ENCODE peak calls at places on chromosomes 5 and 9, in eight cellular contexts. One of them, this sample, is unnamed.

GRCh38 chr9:37943329-37944265 is 39.7 kb upstream of the SLC25A51 start:
- DNase-seq in A549: no peak
- DNase-seq in LNCaP clone FGC: no peak
- DNase-seq in fibroblast of mammary gland: peak; percentile 91
- DNase-seq in fibroblast of lung: peak; percentile 90
- DNase-seq in naive thymus-derived CD4-positive, alpha-beta T cell: no peak
- DNase-seq in Caco-2: peak; percentile 80
- DNase-seq in H1: no peak
- DNase-seq in this sample: peak; percentile 83

GRCh38 chr5:180070726-180071417 is 687 bp downstream of the RNF130 start:
- DNase-seq in LNCaP clone FGC: no peak
- DNase-seq in H1: no peak
- DNase-seq in fibroblast of mammary gland: peak; percentile 53
- DNase-seq in A549: peak; percentile 48
- DNase-seq in naive thymus-derived CD4-positive, alpha-beta T cell: peak; percentile 15
- DNase-seq in Caco-2: no peak
- DNase-seq in fibroblast of lung: peak; percentile 62
- DNase-seq in this sample: peak; percentile 57

GRCh38 chr5:143880178-143880577 is 68.2 kb downstream of the HMHB1 start:
- DNase-seq in H1: no peak
- DNase-seq in naive thymus-derived CD4-positive, alpha-beta T cell: no peak
- DNase-seq in fibroblast of mammary gland: no peak
- DNase-seq in LNCaP clone FGC: no peak
- DNase-seq in fibroblast of lung: no peak
- DNase-seq in A549: no peak
- DNase-seq in Caco-2: no peak
- DNase-seq in this sample: no peak

GRCh38 chr5:79590395-79590999 is 21.7 kb upstream of the TENT2 start:
- DNase-seq in fibroblast of lung: no peak
- DNase-seq in Caco-2: no peak
- DNase-seq in fibroblast of mammary gland: no peak
- DNase-seq in A549: no peak
- DNase-seq in naive thymus-derived CD4-positive, alpha-beta T cell: no peak
- DNase-seq in LNCaP clone FGC: no peak
- DNase-seq in H1: no peak
- DNase-seq in this sample: no peak

GRCh38 chr5:95771109-95771708 is 40.1 kb downstream of the RHOBTB3 start:
- DNase-seq in fibroblast of lung: no peak
- DNase-seq in H1: no peak
- DNase-seq in fibroblast of mammary gland: no peak
- DNase-seq in naive thymus-derived CD4-positive, alpha-beta T cell: no peak
- DNase-seq in Caco-2: no peak
- DNase-seq in LNCaP clone FGC: no peak
- DNase-seq in A549: no peak
- DNase-seq in this sample: peak; percentile 40

GRCh38 chr5:8650197-8650596 is 781.2 kb downstream of the MTRR start:
- DNase-seq in fibroblast of lung: no peak
- DNase-seq in H1: no peak
- DNase-seq in Caco-2: no peak
- DNase-seq in LNCaP clone FGC: no peak
- DNase-seq in naive thymus-derived CD4-positive, alpha-beta T cell: no peak
- DNase-seq in fibroblast of mammary gland: no peak
- DNase-seq in A549: no peak
- DNase-seq in this sample: no peak

GRCh38 chr5:81393430-81393782 is 528 bp downstream of the ACOT12 start:
- DNase-seq in A549: no peak
- DNase-seq in naive thymus-derived CD4-positive, alpha-beta T cell: no peak
- DNase-seq in Caco-2: no peak
- DNase-seq in fibroblast of lung: no peak
- DNase-seq in LNCaP clone FGC: no peak
- DNase-seq in fibroblast of mammary gland: no peak
- DNase-seq in H1: no peak
- DNase-seq in this sample: no peak

GRCh38 chr9:114666841-114667240 is 9.2 kb upstream of the TEX53 start:
- DNase-seq in LNCaP clone FGC: no peak
- DNase-seq in naive thymus-derived CD4-positive, alpha-beta T cell: no peak
- DNase-seq in Caco-2: no peak
- DNase-seq in fibroblast of mammary gland: no peak
- DNase-seq in fibroblast of lung: no peak
- DNase-seq in H1: no peak
- DNase-seq in A549: no peak
- DNase-seq in this sample: no peak

GRCh38 chr5:93886917-93887361 is 145.5 kb upstream of the POU5F2 start:
- DNase-seq in naive thymus-derived CD4-positive, alpha-beta T cell: no peak
- DNase-seq in H1: no peak
- DNase-seq in fibroblast of lung: peak; percentile 58
- DNase-seq in fibroblast of mammary gland: peak; percentile 23
- DNase-seq in LNCaP clone FGC: no peak
- DNase-seq in A549: no peak
- DNase-seq in Caco-2: no peak
- DNase-seq in this sample: peak; percentile 33

GRCh38 chr5:82045526-82046267 is 73.9 kb downstream of the ATG10 start:
- DNase-seq in H1: no peak
- DNase-seq in LNCaP clone FGC: no peak
- DNase-seq in A549: no peak
- DNase-seq in fibroblast of lung: peak; percentile 72
- DNase-seq in fibroblast of mammary gland: peak; percentile 70
- DNase-seq in Caco-2: no peak
- DNase-seq in naive thymus-derived CD4-positive, alpha-beta T cell: no peak
- DNase-seq in this sample: peak; percentile 20

GRCh38 chr5:14209222-14209822 is 66.2 kb downstream of the TRIO start:
- DNase-seq in fibroblast of mammary gland: no peak
- DNase-seq in A549: no peak
- DNase-seq in naive thymus-derived CD4-positive, alpha-beta T cell: no peak
- DNase-seq in H1: no peak
- DNase-seq in fibroblast of lung: no peak
- DNase-seq in Caco-2: no peak
- DNase-seq in LNCaP clone FGC: no peak
- DNase-seq in this sample: no peak

GRCh38 chr9:109568568-109569210 is 70.6 kb upstream of the PTPN3 start:
- DNase-seq in fibroblast of mammary gland: no peak
- DNase-seq in fibroblast of lung: no peak
- DNase-seq in naive thymus-derived CD4-positive, alpha-beta T cell: no peak
- DNase-seq in A549: no peak
- DNase-seq in H1: no peak
- DNase-seq in Caco-2: no peak
- DNase-seq in LNCaP clone FGC: no peak
- DNase-seq in this sample: no peak

GRCh38 chr5:173453167-173453566 is 125.0 kb upstream of the STC2 start:
- DNase-seq in H1: no peak
- DNase-seq in fibroblast of lung: no peak
- DNase-seq in fibroblast of mammary gland: no peak
- DNase-seq in A549: peak; percentile 33
- DNase-seq in naive thymus-derived CD4-positive, alpha-beta T cell: no peak
- DNase-seq in Caco-2: no peak
- DNase-seq in LNCaP clone FGC: peak; percentile 19
- DNase-seq in this sample: no peak

GRCh38 chr5:142087920-142088679 is 20.5 kb upstream of the NDFIP1 start:
- DNase-seq in fibroblast of mammary gland: no peak
- DNase-seq in LNCaP clone FGC: no peak
- DNase-seq in Caco-2: no peak
- DNase-seq in naive thymus-derived CD4-positive, alpha-beta T cell: no peak
- DNase-seq in A549: no peak
- DNase-seq in H1: no peak
- DNase-seq in fibroblast of lung: no peak
- DNase-seq in this sample: no peak

GRCh38 chr5:131384616-131385214 is 120.9 kb downstream of the CDC42SE2 start:
- DNase-seq in Caco-2: no peak
- DNase-seq in LNCaP clone FGC: no peak
- DNase-seq in fibroblast of mammary gland: peak; percentile 28
- DNase-seq in naive thymus-derived CD4-positive, alpha-beta T cell: no peak
- DNase-seq in fibroblast of lung: no peak
- DNase-seq in H1: no peak
- DNase-seq in A549: no peak
- DNase-seq in this sample: no peak

GRCh38 chr5:64939772-64940510 is 171.2 kb downstream of the CWC27 start:
- DNase-seq in LNCaP clone FGC: no peak
- DNase-seq in fibroblast of mammary gland: peak; percentile 62
- DNase-seq in fibroblast of lung: peak; percentile 79
- DNase-seq in Caco-2: peak; percentile 38
- DNase-seq in A549: peak; percentile 56
- DNase-seq in naive thymus-derived CD4-positive, alpha-beta T cell: no peak
- DNase-seq in H1: no peak
- DNase-seq in this sample: peak; percentile 75
- H3K4me3 ChIP-seq in LNCaP clone FGC: no peak overlapping the region
- H3K4me3 ChIP-seq in fibroblast of mammary gland: no peak overlapping the region
- H3K4me3 ChIP-seq in fibroblast of lung: no peak overlapping the region
- H3K4me3 ChIP-seq in Caco-2: no peak overlapping the region
- H3K4me3 ChIP-seq in A549: peak overlapping the region; percentile 35
- H3K4me3 ChIP-seq in naive thymus-derived CD4-positive, alpha-beta T cell: no peak overlapping the region
- H3K4me3 ChIP-seq in H1: no peak overlapping the region
- H3K4me3 ChIP-seq in this sample: peak overlapping the region; percentile 23

GRCh38 chr9:133054194-133054890 is 7.4 kb upstream of the CEL start:
- DNase-seq in Caco-2: no peak
- DNase-seq in A549: no peak
- DNase-seq in naive thymus-derived CD4-positive, alpha-beta T cell: no peak
- DNase-seq in fibroblast of lung: no peak
- DNase-seq in H1: no peak
- DNase-seq in LNCaP clone FGC: no peak
- DNase-seq in fibroblast of mammary gland: no peak
- DNase-seq in this sample: no peak

GRCh38 chr9:133057006-133057405 is 4.8 kb upstream of the CEL start:
- DNase-seq in fibroblast of lung: no peak
- DNase-seq in Caco-2: no peak
- DNase-seq in H1: no peak
- DNase-seq in LNCaP clone FGC: no peak
- DNase-seq in A549: no peak
- DNase-seq in fibroblast of mammary gland: no peak
- DNase-seq in naive thymus-derived CD4-positive, alpha-beta T cell: peak; percentile 37
- DNase-seq in this sample: no peak

GRCh38 chr9:133055788-133056420 is 5.9 kb upstream of the CEL start:
- DNase-seq in fibroblast of mammary gland: no peak
- DNase-seq in H1: no peak
- DNase-seq in Caco-2: no peak
- DNase-seq in naive thymus-derived CD4-positive, alpha-beta T cell: no peak
- DNase-seq in A549: no peak
- DNase-seq in LNCaP clone FGC: no peak
- DNase-seq in fibroblast of lung: no peak
- DNase-seq in this sample: no peak

GRCh38 chr9:133056533-133056932 is 5.2 kb upstream of the CEL start:
- DNase-seq in LNCaP clone FGC: no peak
- DNase-seq in fibroblast of lung: no peak
- DNase-seq in H1: no peak
- DNase-seq in Caco-2: no peak
- DNase-seq in fibroblast of mammary gland: no peak
- DNase-seq in A549: no peak
- DNase-seq in naive thymus-derived CD4-positive, alpha-beta T cell: no peak
- DNase-seq in this sample: no peak

DNA sequence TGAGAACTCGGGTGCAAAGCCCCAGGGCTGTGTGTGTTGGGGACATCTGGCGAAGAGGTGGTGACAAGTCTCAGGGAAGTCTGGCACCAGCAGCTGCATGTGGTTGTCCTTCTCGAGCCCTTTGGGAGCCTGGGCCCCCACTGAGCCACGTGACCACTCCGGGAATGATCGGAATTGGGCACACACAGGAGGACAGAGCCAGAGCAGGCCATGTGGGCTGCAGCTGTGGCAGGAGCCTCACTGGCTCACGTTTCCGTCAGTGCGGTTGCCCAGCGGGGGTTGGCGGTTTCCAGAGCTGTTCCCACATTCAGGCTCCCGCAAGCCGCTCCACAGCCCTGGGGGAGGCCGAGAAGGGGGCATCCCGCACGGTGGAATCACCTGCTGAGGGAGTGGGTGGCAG is 6.8 kb upstream of the CEL start:
- DNase-seq in A549: no peak
- DNase-seq in fibroblast of lung: peak; percentile 8
- DNase-seq in H1: no peak
- DNase-seq in naive thymus-derived CD4-positive, alpha-beta T cell: no peak
- DNase-seq in Caco-2: no peak
- DNase-seq in fibroblast of mammary gland: peak; percentile 19
- DNase-seq in LNCaP clone FGC: no peak
- DNase-seq in this sample: peak; percentile 72
- H3K4me3 ChIP-seq in A549: no peak overlapping the region
- H3K4me3 ChIP-seq in fibroblast of lung: no peak overlapping the region
- H3K4me3 ChIP-seq in H1: no peak overlapping the region
- H3K4me3 ChIP-seq in naive thymus-derived CD4-positive, alpha-beta T cell: no peak overlapping the region
- H3K4me3 ChIP-seq in Caco-2: no peak overlapping the region
- H3K4me3 ChIP-seq in fibroblast of mammary gland: no peak overlapping the region
- H3K4me3 ChIP-seq in LNCaP clone FGC: no peak overlapping the region
- H3K4me3 ChIP-seq in this sample: no peak overlapping the region

DNA sequence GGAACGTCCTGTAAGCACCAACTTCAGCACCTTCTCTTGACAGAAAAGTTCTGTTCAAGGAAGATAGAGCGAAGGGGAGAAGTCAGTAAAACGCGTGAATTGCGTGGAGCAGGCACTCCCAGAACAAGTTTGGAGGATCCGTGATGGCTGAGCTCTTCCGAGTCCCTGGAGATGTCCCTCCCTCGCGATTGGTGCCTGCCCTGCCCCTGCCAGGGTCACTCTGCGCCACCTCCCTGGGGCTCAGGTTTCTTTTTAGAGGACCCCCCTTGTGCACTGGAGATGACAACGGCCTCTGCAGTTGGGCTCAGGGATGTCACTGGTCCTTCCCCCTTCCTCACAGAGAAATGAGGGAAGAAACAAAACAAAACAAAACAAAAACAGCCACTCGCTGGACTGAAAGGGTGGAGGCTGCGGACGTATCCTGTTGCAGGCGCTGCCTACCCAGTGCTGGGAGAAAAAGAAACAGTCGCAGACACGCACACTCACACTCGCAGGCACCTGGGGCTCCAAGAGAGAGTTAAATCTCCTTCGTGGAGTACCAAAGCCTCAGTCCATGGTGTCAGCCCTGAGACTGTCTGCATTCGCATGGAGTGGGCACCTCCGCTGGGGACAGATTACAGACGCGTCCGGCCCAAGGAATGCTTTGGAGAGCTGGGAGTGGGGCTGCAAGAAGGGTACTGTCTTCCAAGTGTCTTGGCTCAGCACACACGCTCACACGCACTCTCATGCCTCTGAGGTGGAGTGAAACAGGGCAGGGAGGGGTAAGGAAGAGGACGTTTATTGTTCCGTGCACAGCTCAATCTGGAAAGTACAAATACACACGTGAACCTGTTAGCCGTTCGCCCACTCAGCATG is 512.6 kb downstream of the SLCO4C1 start:
- DNase-seq in H1: no peak
- DNase-seq in naive thymus-derived CD4-positive, alpha-beta T cell: no peak
- DNase-seq in A549: no peak
- DNase-seq in fibroblast of lung: peak; percentile 0
- DNase-seq in LNCaP clone FGC: no peak
- DNase-seq in Caco-2: no peak
- DNase-seq in fibroblast of mammary gland: no peak
- DNase-seq in this sample: no peak
- H3K4me3 ChIP-seq in H1: no peak overlapping the region
- H3K4me3 ChIP-seq in naive thymus-derived CD4-positive, alpha-beta T cell: no peak overlapping the region
- H3K4me3 ChIP-seq in A549: peak overlapping the region; percentile 26
- H3K4me3 ChIP-seq in fibroblast of lung: peak overlapping the region; percentile 53
- H3K4me3 ChIP-seq in LNCaP clone FGC: peak overlapping the region; percentile 17
- H3K4me3 ChIP-seq in Caco-2: no peak overlapping the region
- H3K4me3 ChIP-seq in fibroblast of mammary gland: no peak overlapping the region
- H3K4me3 ChIP-seq in this sample: no peak overlapping the region

DNA sequence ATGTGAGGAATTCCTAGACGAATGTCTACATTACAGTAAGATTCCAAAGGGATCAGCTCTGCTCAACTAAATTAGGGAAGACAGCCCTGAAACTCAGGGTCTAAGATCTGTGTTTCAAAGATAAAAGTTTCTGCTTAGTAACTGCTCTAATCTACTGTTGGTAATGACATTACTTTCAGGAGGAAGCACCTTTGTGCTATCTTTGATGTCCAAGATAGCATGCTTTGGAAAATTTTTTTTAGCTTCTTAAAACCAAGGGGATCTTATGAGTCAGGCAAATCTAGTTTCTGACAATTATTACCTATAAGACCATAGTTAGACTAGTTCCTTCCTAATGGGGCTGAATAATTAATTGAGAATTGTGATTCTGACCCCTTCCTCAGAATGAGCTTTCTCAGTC is 11.0 kb upstream of the HK3 start:
- DNase-seq in fibroblast of lung: no peak
- DNase-seq in fibroblast of mammary gland: no peak
- DNase-seq in A549: no peak
- DNase-seq in naive thymus-derived CD4-positive, alpha-beta T cell: no peak
- DNase-seq in LNCaP clone FGC: no peak
- DNase-seq in H1: no peak
- DNase-seq in Caco-2: no peak
- DNase-seq in this sample: no peak
- H3K4me3 ChIP-seq in fibroblast of lung: no peak overlapping the region
- H3K4me3 ChIP-seq in fibroblast of mammary gland: no peak overlapping the region
- H3K4me3 ChIP-seq in A549: no peak overlapping the region
- H3K4me3 ChIP-seq in naive thymus-derived CD4-positive, alpha-beta T cell: no peak overlapping the region
- H3K4me3 ChIP-seq in LNCaP clone FGC: no peak overlapping the region
- H3K4me3 ChIP-seq in H1: no peak overlapping the region
- H3K4me3 ChIP-seq in Caco-2: no peak overlapping the region
- H3K4me3 ChIP-seq in this sample: no peak overlapping the region

This sample was measured in fibroblast of villous mesenchyme.